ENCODE peak calls at places on chromosomes 5 and 9, in five cellular contexts. One of them, this sample, is unnamed.

GRCh38 chr5:93278876-93279275 is 302.1 kb downstream of the NR2F1-AS1 start:
- DNase-seq in right lobe of liver: no peak
- DNase-seq in Peyer's patch: no peak
- DNase-seq in mucosa of descending colon: no peak
- DNase-seq in A673: peak
- DNase-seq in this sample: no peak

GRCh38 chr9:123637940-123638634 is 282.1 kb downstream of the CRB2 start:
- DNase-seq in right lobe of liver: no peak
- DNase-seq in Peyer's patch: no peak
- DNase-seq in mucosa of descending colon: no peak
- DNase-seq in A673: no peak
- DNase-seq in this sample: no peak

GRCh38 chr9:84993105-84993504 is 323.6 kb downstream of the NTRK2 start:
- DNase-seq in right lobe of liver: no peak
- DNase-seq in Peyer's patch: no peak
- DNase-seq in mucosa of descending colon: no peak
- DNase-seq in A673: no peak
- DNase-seq in this sample: no peak

GRCh38 chr9:105475302-105475701 is 27.5 kb downstream of the FSD1L start:
- DNase-seq in right lobe of liver: no peak
- DNase-seq in Peyer's patch: no peak
- DNase-seq in mucosa of descending colon: no peak
- DNase-seq in A673: peak
- DNase-seq in this sample: peak

GRCh38 chr9:113910036-113910639 is 34.0 kb downstream of the ZNF618 start:
- DNase-seq in right lobe of liver: peak
- DNase-seq in Peyer's patch: no peak
- DNase-seq in mucosa of descending colon: no peak
- DNase-seq in A673: no peak
- DNase-seq in this sample: no peak

GRCh38 chr9:88949425-88949824 is 41.8 kb upstream of the S1PR3 start:
- DNase-seq in right lobe of liver: no peak
- DNase-seq in Peyer's patch: no peak
- DNase-seq in mucosa of descending colon: no peak
- DNase-seq in A673: peak
- DNase-seq in this sample: peak

GRCh38 chr9:3337515-3337914 is 188.3 kb downstream of the RFX3 start:
- DNase-seq in right lobe of liver: no peak
- DNase-seq in Peyer's patch: no peak
- DNase-seq in mucosa of descending colon: no peak
- DNase-seq in A673: no peak
- DNase-seq in this sample: peak

GRCh38 chr5:22391956-22392355 is 461.2 kb downstream of the CDH12 start:
- DNase-seq in right lobe of liver: no peak
- DNase-seq in Peyer's patch: no peak
- DNase-seq in mucosa of descending colon: no peak
- DNase-seq in A673: no peak
- DNase-seq in this sample: no peak

GRCh38 chr5:143030349-143030748 is 260.2 kb downstream of the ARHGAP26 start:
- DNase-seq in right lobe of liver: no peak
- DNase-seq in Peyer's patch: no peak
- DNase-seq in mucosa of descending colon: no peak
- DNase-seq in A673: no peak
- DNase-seq in this sample: no peak

GRCh38 chr5:169701910-169702451 is 64.9 kb downstream of the DOCK2 start:
- DNase-seq in right lobe of liver: no peak
- DNase-seq in Peyer's patch: no peak
- DNase-seq in mucosa of descending colon: no peak
- DNase-seq in A673: peak
- DNase-seq in this sample: peak

GRCh38 chr5:105812356-105812755 is 1858.4 kb downstream of the EFNA5 start:
- DNase-seq in right lobe of liver: no peak
- DNase-seq in Peyer's patch: no peak
- DNase-seq in mucosa of descending colon: no peak
- DNase-seq in A673: no peak
- DNase-seq in this sample: peak

GRCh38 chr5:159911349-159911748 is 4.9 kb upstream of the ADRA1B start:
- DNase-seq in right lobe of liver: peak
- DNase-seq in Peyer's patch: no peak
- DNase-seq in mucosa of descending colon: peak
- DNase-seq in A673: no peak
- DNase-seq in this sample: no peak

GRCh38 chr5:172769598-172770373 is 1.2 kb downstream of the DUSP1 start:
- DNase-seq in right lobe of liver: peak
- DNase-seq in Peyer's patch: peak
- DNase-seq in mucosa of descending colon: no peak
- DNase-seq in A673: peak
- DNase-seq in this sample: no peak

GRCh38 chr9:70053864-70054263 is 10.2 kb downstream of the MAMDC2 start:
- DNase-seq in right lobe of liver: no peak
- DNase-seq in Peyer's patch: no peak
- DNase-seq in mucosa of descending colon: no peak
- DNase-seq in A673: peak
- DNase-seq in this sample: peak

GRCh38 chr9:131397100-131397790 is 3.4 kb downstream of the PRRC2B start:
- DNase-seq in right lobe of liver: no peak
- DNase-seq in Peyer's patch: no peak
- DNase-seq in mucosa of descending colon: no peak
- DNase-seq in A673: no peak
- DNase-seq in this sample: no peak

GRCh38 chr9:129139233-129139992 is 28.2 kb downstream of the PTPA start:
- DNase-seq in right lobe of liver: peak
- DNase-seq in Peyer's patch: peak
- DNase-seq in mucosa of descending colon: peak
- DNase-seq in A673: peak
- DNase-seq in this sample: peak

GRCh38 chr5:5494489-5495402 is 72.3 kb downstream of the ICE1 start:
- DNase-seq in right lobe of liver: peak
- DNase-seq in Peyer's patch: peak
- DNase-seq in mucosa of descending colon: peak
- DNase-seq in A673: peak
- DNase-seq in this sample: peak

GRCh38 chr5:153153086-153153485 is 337.4 kb upstream of the GRIA1 start:
- DNase-seq in right lobe of liver: no peak
- DNase-seq in Peyer's patch: no peak
- DNase-seq in mucosa of descending colon: no peak
- DNase-seq in A673: peak
- DNase-seq in this sample: peak

GRCh38 chr9:112777914-112778313 is 27.4 kb downstream of the SNX30 start:
- DNase-seq in right lobe of liver: peak
- DNase-seq in Peyer's patch: no peak
- DNase-seq in mucosa of descending colon: no peak
- DNase-seq in A673: no peak
- DNase-seq in this sample: peak

GRCh38 chr9:136582977-136583735 is 37.3 kb upstream of the NOTCH1 start:
- DNase-seq in right lobe of liver: no peak
- DNase-seq in Peyer's patch: no peak
- DNase-seq in mucosa of descending colon: no peak
- DNase-seq in A673: no peak
- DNase-seq in this sample: no peak

GRCh38 chr9:93427655-93428379 is 23.7 kb upstream of the FAM120A start:
- DNase-seq in right lobe of liver: no peak
- DNase-seq in Peyer's patch: no peak
- DNase-seq in mucosa of descending colon: peak
- DNase-seq in A673: no peak
- DNase-seq in this sample: no peak

GRCh38 chr5:96875805-96876291 is 452 bp upstream of the ERAP2 start:
- DNase-seq in right lobe of liver: no peak
- DNase-seq in Peyer's patch: no peak
- DNase-seq in mucosa of descending colon: no peak
- DNase-seq in A673: no peak
- DNase-seq in this sample: no peak

GRCh38 chr5:112691758-112692157 is 45.9 kb upstream of the APC start:
- DNase-seq in right lobe of liver: no peak
- DNase-seq in Peyer's patch: no peak
- DNase-seq in mucosa of descending colon: no peak
- DNase-seq in A673: peak
- DNase-seq in this sample: peak
- H3K4me3 ChIP-seq in right lobe of liver: no peak
- H3K4me3 ChIP-seq in Peyer's patch: no peak
- H3K4me3 ChIP-seq in mucosa of descending colon: no peak
- H3K4me3 ChIP-seq in A673: no peak
- H3K4me3 ChIP-seq in this sample: no peak

GRCh38 chr5:11905209-11905608 is 963 bp upstream of the CTNND2 start:
- DNase-seq in right lobe of liver: no peak
- DNase-seq in Peyer's patch: no peak
- DNase-seq in mucosa of descending colon: no peak
- DNase-seq in A673: no peak
- DNase-seq in this sample: no peak

GRCh38 chr5:11902304-11902703 is 1.9 kb downstream of the CTNND2 start:
- DNase-seq in right lobe of liver: no peak
- DNase-seq in Peyer's patch: no peak
- DNase-seq in mucosa of descending colon: no peak
- DNase-seq in A673: no peak
- DNase-seq in this sample: no peak

GRCh38 chr5:11904270-11904906 is at the start of gene CTNND2:
- DNase-seq in right lobe of liver: no peak
- DNase-seq in Peyer's patch: no peak
- DNase-seq in mucosa of descending colon: peak
- DNase-seq in A673: peak
- DNase-seq in this sample: peak

GRCh38 chr5:11903121-11903613 is 1.1 kb downstream of the CTNND2 start:
- DNase-seq in right lobe of liver: no peak
- DNase-seq in Peyer's patch: no peak
- DNase-seq in mucosa of descending colon: no peak
- DNase-seq in A673: no peak
- DNase-seq in this sample: no peak

GRCh38 chr5:11903614-11904269 is 504 bp downstream of the CTNND2 start:
- DNase-seq in right lobe of liver: no peak
- DNase-seq in Peyer's patch: no peak
- DNase-seq in mucosa of descending colon: peak
- DNase-seq in A673: peak
- DNase-seq in this sample: peak
- TF ChIP-seq CTCF in right lobe of liver: no peak
- TF ChIP-seq CTCF in Peyer's patch: no peak
- TF ChIP-seq CTCF in mucosa of descending colon: no peak
- TF ChIP-seq CTCF in A673: no peak
- TF ChIP-seq CTCF in this sample: no peak

DNA sequence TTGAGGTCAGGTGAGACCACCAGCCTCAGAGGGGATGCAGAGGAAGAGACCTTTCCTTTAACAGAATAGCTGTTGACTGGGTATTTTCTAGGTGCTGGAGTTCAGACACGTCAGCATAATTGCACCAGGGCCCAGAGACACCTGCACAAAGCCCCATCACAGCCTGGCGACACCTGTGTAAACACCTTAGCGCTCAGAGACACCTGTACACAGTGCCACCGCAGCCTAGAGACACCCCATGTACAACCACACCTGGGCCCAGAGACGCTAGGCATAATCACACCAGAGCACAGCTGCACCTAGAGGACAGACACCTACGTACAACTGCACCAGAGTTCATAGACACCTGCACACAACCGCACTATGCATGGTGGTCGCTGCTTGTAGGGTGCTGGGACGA is 1.0 kb downstream of the TRIP13 start:
- DNase-seq in right lobe of liver: no peak
- DNase-seq in Peyer's patch: no peak
- DNase-seq in mucosa of descending colon: no peak
- DNase-seq in A673: no peak
- DNase-seq in this sample: no peak
- H3K4me3 ChIP-seq in right lobe of liver: no peak
- H3K4me3 ChIP-seq in Peyer's patch: no peak
- H3K4me3 ChIP-seq in mucosa of descending colon: no peak
- H3K4me3 ChIP-seq in A673: peak
- H3K4me3 ChIP-seq in this sample: peak

GRCh38 chr5:120540097-120540496 is 76.0 kb downstream of the PRR16 start:
- DNase-seq in right lobe of liver: no peak
- DNase-seq in Peyer's patch: no peak
- DNase-seq in mucosa of descending colon: no peak
- DNase-seq in A673: no peak
- DNase-seq in this sample: no peak
- TF ChIP-seq CTCF in right lobe of liver: no peak
- TF ChIP-seq CTCF in Peyer's patch: no peak
- TF ChIP-seq CTCF in mucosa of descending colon: no peak
- TF ChIP-seq CTCF in A673: no peak
- TF ChIP-seq CTCF in this sample: no peak

This sample was measured in foreskin fibroblast.